ENCODE peak calls at places on chromosomes 16 and 17, in five cellular contexts. S is stimulated activated CD4-positive, alpha-beta T cell treated with anti-CD3 and anti-CD28 coated beads, Interleukin-2, amount 100 ng/mL, for 24 hours; B is ELR; Q is fibroblast of the conjunctiva; X is GM03348. N is an unnamed sample.

GRCh38 chr17:16939271-16939576 is 32.7 kb downstream of the TNFRSF13B start:
- DNase-seq in Q (no peak), S (no peak), X (no peak), B (no peak), N (no peak)

GRCh38 chr17:20852541-20853370 is 190.1 kb downstream of the USP22 start:
- DNase-seq in S (no peak), Q (no peak), X (no peak), B (peak), N (no peak)

GRCh38 chr17:33603794-33604193 is 310.7 kb upstream of the ASIC2 start:
- DNase-seq in Q (no peak), X (no peak), S (no peak), B (no peak), N (no peak)

GRCh38 chr17:50660042-50660886 is 25.6 kb downstream of the ABCC3 start:
- DNase-seq in B (peak), Q (no peak), X (peak), S (no peak), N (no peak)

GRCh38 chr17:12624221-12624620 is 41.5 kb upstream of the MYOCD start:
- DNase-seq in B (no peak), X (no peak), Q (no peak), S (no peak), N (no peak)

GRCh38 chr17:19386974-19387920 is at the start of gene MFAP4:
- DNase-seq in S (no peak), B (peak), Q (peak), X (peak), N (peak)

GRCh38 chr16:84380405-84380804 is 12.1 kb downstream of the ATP2C2 start:
- DNase-seq in B (no peak), Q (no peak), X (no peak), S (no peak), N (no peak)

GRCh38 chr17:8941980-8942617 is 23.4 kb downstream of the PIK3R5 start:
- DNase-seq in B (no peak), S (no peak), Q (no peak), X (no peak), N (no peak)

GRCh38 chr16:74830646-74831045 is 56.0 kb upstream of the FA2H start:
- DNase-seq in B (no peak), Q (no peak), S (no peak), X (no peak), N (peak)

GRCh38 chr17:1177099-1177996 is 2.4 kb downstream of the ABR start:
- DNase-seq in S (no peak), X (peak), Q (no peak), B (peak), N (no peak)

GRCh38 chr16:53893731-53894435 is 189.9 kb downstream of the FTO start:
- DNase-seq in B (peak), X (peak), S (no peak), Q (peak), N (no peak)

GRCh38 chr17:32929588-32929987 is 1.6 kb downstream of the TMEM98 start:
- DNase-seq in B (no peak), S (no peak), X (no peak), Q (no peak), N (no peak)

GRCh38 chr16:49194499-49195260 is 87.0 kb downstream of the CBLN1 start:
- DNase-seq in X (no peak), B (no peak), Q (no peak), S (no peak), N (no peak)

GRCh38 chr17:50905460-50905803 is 39.3 kb upstream of the TOB1 start:
- DNase-seq in X (no peak), B (no peak), S (no peak), Q (no peak), N (no peak)

GRCh38 chr16:57993452-57993851 is 7.0 kb downstream of the ZNF319 start:
- DNase-seq in B (no peak), S (no peak), Q (no peak), X (no peak), N (no peak)

GRCh38 chr17:76414334-76415295 is 30.2 kb downstream of the SPHK1 start:
- DNase-seq in Q (peak), B (peak), S (no peak), X (peak), N (no peak)

GRCh38 chr16:87358696-87359095 is 24.9 kb downstream of the FBXO31 start:
- DNase-seq in B (no peak), Q (no peak), S (no peak), X (no peak), N (no peak)

GRCh38 chr16:66662445-66663194 is 33.9 kb downstream of the CMTM4 start:
- DNase-seq in X (peak), B (peak), S (no peak), Q (no peak), N (no peak)

GRCh38 chr17:48586355-48586924 is 3.6 kb downstream of the HOXB3 start:
- DNase-seq in B (no peak), X (no peak), Q (no peak), S (no peak), N (no peak)

GRCh38 chr16:86994651-86995171 is 322.5 kb downstream of the C16orf95 start:
- DNase-seq in X (peak), B (peak), S (no peak), Q (peak), N (no peak)

GRCh38 chr17:35842239-35842638 is 26.5 kb downstream of the HEATR9 start:
- DNase-seq in S (no peak), X (no peak), B (no peak), Q (no peak), N (no peak)

GRCh38 chr17:81500026-81500425 is 12.6 kb downstream of the ACTG1 start:
- DNase-seq in B (no peak), Q (no peak), X (peak), S (no peak), N (no peak)

GRCh38 chr17:57577751-57578607 is 167.1 kb downstream of the CCDC182 start:
- DNase-seq in S (no peak), Q (peak), X (peak), B (no peak), N (no peak)

GRCh38 chr17:40545660-40546059 is 19.6 kb downstream of the CCR7 start:
- DNase-seq in Q (no peak), S (no peak), B (no peak), X (no peak), N (no peak)

GRCh38 chr17:82696916-82697807 is 1.3 kb downstream of the RAB40B start:
- DNase-seq in B (no peak), Q (no peak), X (peak), S (no peak), N (no peak)

GRCh38 chr16:83211711-83212110 is 584.9 kb downstream of the CDH13 start:
- DNase-seq in S (no peak), X (no peak), Q (no peak), B (no peak), N (no peak)

GRCh38 chr16:89573826-89574680 is 1.5 kb upstream of the CPNE7 start:
- DNase-seq in X (no peak), B (no peak), S (no peak), Q (no peak), N (no peak)

GRCh38 chr16:59593256-59593655 is 859.1 kb upstream of the GOT2 start:
- DNase-seq in X (peak), B (peak), S (no peak), Q (peak), N (no peak)